ENCODE peak calls at places on chromosomes 5 and 9, in ten cellular contexts. G is fibroblast of mammary gland; J is cortex of kidney; L is stimulated activated CD4-positive, alpha-beta T cell treated with anti-CD3 and anti-CD28 coated beads, Interleukin-15, amount 100 ng/mL, for 1 hour; U is hepatic stellate cell; P is T-helper 1 cell; Y is left colon; Q is GM18507; B is Peyer's patch; C is sigmoid colon. O is an unnamed sample.

GRCh38 chr9:78234810-78235209 is 1.1 kb upstream of the CEP78 start:
- DNase-seq in C (no peak), P (no peak), Q (no peak), Y (no peak), L (no peak), B (no peak), U (peak; percentile 53), J (no peak), G (peak; percentile 16), O (no peak)

GRCh38 chr5:178196986-178197385 is 7.3 kb upstream of the HNRNPAB start:
- DNase-seq in J (no peak), L (no peak), G (no peak), P (no peak), C (peak; percentile 32), Q (no peak), Y (no peak), U (no peak), B (no peak), O (no peak)

GRCh38 chr9:137491735-137492432 is 32.8 kb upstream of the NSMF start:
- DNase-seq in B (no peak), C (no peak), L (no peak), Y (no peak), Q (no peak), J (no peak), U (no peak), G (no peak), P (no peak), O (no peak)

GRCh38 chr5:158911693-158912363 is 187.9 kb downstream of the EBF1 start:
- DNase-seq in J (no peak), Y (no peak), Q (no peak), L (no peak), U (no peak), B (no peak), P (no peak), G (peak; percentile 25), C (no peak), O (no peak)

GRCh38 chr9:25117791-25118190 is 560.5 kb downstream of the TUSC1 start:
- DNase-seq in U (no peak), C (no peak), P (no peak), G (no peak), L (no peak), Y (no peak), B (no peak), J (no peak), Q (no peak), O (no peak)

GRCh38 chr9:27184556-27185351 is 75.7 kb downstream of the TEK start:
- DNase-seq in J (no peak), Q (no peak), B (no peak), Y (no peak), L (no peak), P (no peak), G (peak; percentile 94), U (no peak), C (no peak), O (no peak)

GRCh38 chr5:89097103-89097502 is 214.1 kb upstream of the MEF2C start:
- DNase-seq in U (no peak), J (no peak), G (no peak), B (no peak), P (no peak), Y (no peak), C (no peak), L (no peak), Q (no peak), O (no peak)

GRCh38 chr5:21173526-21173925 is 1185.5 kb upstream of the CDH18 start:
- DNase-seq in L (no peak), G (no peak), B (no peak), P (no peak), C (no peak), J (no peak), U (no peak), Q (no peak), Y (no peak), O (no peak)

GRCh38 chr5:107474724-107475489 is 195.8 kb downstream of the EFNA5 start:
- DNase-seq in Y (no peak), G (peak; percentile 11), L (no peak), U (no peak), B (no peak), C (no peak), P (no peak), Q (no peak), J (no peak), O (peak; percentile 45)

GRCh38 chr9:69186841-69187611 is 12.9 kb downstream of the TJP2 start:
- DNase-seq in Q (no peak), U (peak; percentile 22), J (no peak), P (no peak), G (peak; percentile 50), L (no peak), C (no peak), Y (no peak), B (no peak), O (no peak)

GRCh38 chr5:142669479-142669878 is 16.4 kb downstream of the FGF1 start:
- DNase-seq in P (no peak), G (peak; percentile 53), B (no peak), C (no peak), J (no peak), L (no peak), Y (no peak), Q (no peak), U (no peak), O (no peak)

GRCh38 chr9:93588641-93589609 is 12.5 kb downstream of the PHF2 start:
- DNase-seq in U (peak; percentile 55), P (no peak), C (no peak), Q (no peak), B (peak; percentile 7), L (no peak), J (no peak), G (peak; percentile 36), Y (no peak), O (no peak)